ENCODE peak calls at places on chromosome 9, in four cellular contexts. E is NCI-H1092 treated with DMSO at 0.1 percent for 48 hours, G is epithelial cell of esophagus, L is pulmonary artery endothelial cell. Q is an unnamed sample.
A peak's percentile ranks its signal among the peaks of the same experiment; 100 is the strongest.

GRCh38 chr9:133428579-133429215 is 6.5 kb downstream of the ADAMTS13 start:
- DNase-seq in E (peak; percentile 30), G (peak; percentile 25), L (no peak), Q (no peak)

GRCh38 chr9:124222918-124223720 is 34.6 kb upstream of the NEK6 start:
- DNase-seq in E (peak; percentile 55), G (peak; percentile 44), L (peak; percentile 53), Q (no peak)

GRCh38 chr9:82332018-82332773 is 343.6 kb downstream of the SPATA31D1 start:
- DNase-seq in E (peak; percentile 40), G (peak; percentile 94), L (no peak), Q (no peak)

GRCh38 chr9:131809941-131810344 is 70.1 kb upstream of the RAPGEF1 start:
- DNase-seq in E (peak; percentile 7), G (peak; percentile 52), L (no peak), Q (no peak)

GRCh38 chr9:118991366-118992285 is 377.6 kb downstream of the BRINP1 start:
- DNase-seq in E (no peak), G (peak; percentile 2), L (no peak), Q (no peak)

GRCh38 chr9:72292184-72292787 is 72.7 kb downstream of the ZFAND5 start:
- DNase-seq in E (peak; percentile 28), G (peak; percentile 51), L (no peak), Q (no peak)

GRCh38 chr9:21060919-21061561 is 16.7 kb downstream of the IFNB1 start:
- DNase-seq in E (no peak), G (no peak), L (no peak), Q (no peak)

GRCh38 chr9:79213417-79214125 is 358.2 kb upstream of the TLE4 start:
- DNase-seq in E (no peak), G (no peak), L (no peak), Q (no peak)

GRCh38 chr9:108434502-108434901 is 421.3 kb downstream of the ACTL7B start:
- DNase-seq in E (no peak), G (no peak), L (no peak), Q (no peak)

Q was measured in glomerular endothelial cell.